ENCODE peak calls at places on chromosomes 13 and 19, in nine cellular contexts. I is NCI-H2171; R is GM12865; K is T-cell; J is activated CD8-positive, alpha-beta T cell treated with anti-CD3 and anti-CD28 coated beads, Interleukin-2, amount 10 ng/mL, durations not matched to agents 7 days and 5 days; U is WTC11; S is mammary epithelial cell; P is left lung; Q is substantia nigra. E is an unnamed sample.

GRCh38 chr19:11387154-11388034 is 3.3 kb upstream of the EPOR start:
- DNase-seq in I (no peak), R (no peak), K (no peak), J (no peak), U (no peak), S (no peak), P (no peak), Q (no peak), E (no peak)

GRCh38 chr13:26716984-26717383 is 43.6 kb downstream of the GPR12 start:
- DNase-seq in I (no peak), R (no peak), K (no peak), J (no peak), U (no peak), S (no peak), P (no peak), Q (no peak), E (no peak)

GRCh38 chr13:50616101-50616500 is 227.4 kb downstream of the DLEU7 start:
- DNase-seq in I (no peak), R (no peak), K (no peak), J (no peak), U (no peak), S (peak), P (no peak), Q (no peak), E (no peak)

GRCh38 chr13:32211788-32212187 is 103.4 kb downstream of the ZAR1L start:
- DNase-seq in I (no peak), R (no peak), K (no peak), J (no peak), U (no peak), S (no peak), P (no peak), Q (no peak), E (peak)

GRCh38 chr13:48161530-48162179 is 66.8 kb upstream of the MED4 start:
- DNase-seq in I (no peak), R (no peak), K (peak), J (no peak), U (no peak), S (no peak), P (peak), Q (peak), E (no peak)

GRCh38 chr13:84126671-84127171 is 244.4 kb upstream of the SLITRK1 start:
- DNase-seq in I (peak), R (peak), K (peak), J (no peak), U (no peak), S (no peak), P (peak), Q (no peak), E (no peak)

GRCh38 chr13:73767747-73768315 is 366.4 kb downstream of the KLF12 start:
- DNase-seq in I (no peak), R (peak), K (peak), J (peak), U (peak), S (no peak), P (no peak), Q (no peak), E (no peak)

GRCh38 chr13:32961724-32962123 is 54.5 kb upstream of the KL start:
- DNase-seq in I (no peak), R (no peak), K (no peak), J (no peak), U (no peak), S (no peak), P (no peak), Q (no peak), E (no peak)

GRCh38 chr13:101623469-101624209 is 171.2 kb downstream of the ITGBL1 start:
- DNase-seq in I (no peak), R (no peak), K (no peak), J (no peak), U (no peak), S (no peak), P (no peak), Q (no peak), E (no peak)

GRCh38 chr13:94674609-94675348 is 37.6 kb downstream of the SOX21 start:
- DNase-seq in I (peak), R (peak), K (peak), J (peak), U (peak), S (peak), P (no peak), Q (peak), E (peak)

GRCh38 chr13:49683489-49683888 is 7.8 kb downstream of the EBPL start:
- DNase-seq in I (no peak), R (peak), K (no peak), J (no peak), U (no peak), S (no peak), P (no peak), Q (no peak), E (no peak)

GRCh38 chr19:8526345-8527062 is 12.5 kb upstream of the ZNF414 start:
- DNase-seq in I (peak), R (peak), K (no peak), J (no peak), U (peak), S (peak), P (peak), Q (peak), E (peak)

GRCh38 chr19:56423985-56424353 is 19.8 kb downstream of the ZNF583 start:
- DNase-seq in I (no peak), R (no peak), K (no peak), J (no peak), U (no peak), S (no peak), P (no peak), Q (no peak), E (no peak)

GRCh38 chr19:57820599-57820998 is 5.9 kb upstream of the ZNF552 start:
- DNase-seq in I (no peak), R (no peak), K (no peak), J (no peak), U (no peak), S (no peak), P (no peak), Q (no peak), E (no peak)

GRCh38 chr19:7736148-7736547 is 4.2 kb upstream of the CLEC4G start:
- DNase-seq in I (no peak), R (no peak), K (no peak), J (no peak), U (no peak), S (no peak), P (no peak), Q (no peak), E (no peak)

GRCh38 chr13:39311619-39312018 is 273.4 kb downstream of the NHLRC3 start:
- DNase-seq in I (no peak), R (no peak), K (no peak), J (no peak), U (no peak), S (no peak), P (no peak), Q (no peak), E (no peak)

GRCh38 chr13:114054269-114054668 is 78.2 kb downstream of the RASA3 start:
- DNase-seq in I (no peak), R (no peak), K (no peak), J (no peak), U (peak), S (no peak), P (peak), Q (no peak), E (no peak)

GRCh38 chr13:23626730-23627129 is 56.5 kb downstream of the TNFRSF19 start:
- DNase-seq in I (no peak), R (no peak), K (no peak), J (no peak), U (no peak), S (no peak), P (no peak), Q (no peak), E (no peak)

GRCh38 chr13:73936001-73936400 is 198.2 kb downstream of the KLF12 start:
- DNase-seq in I (no peak), R (no peak), K (no peak), J (no peak), U (no peak), S (no peak), P (no peak), Q (no peak), E (no peak)

GRCh38 chr13:42001580-42001979 is 40.7 kb upstream of the VWA8 start:
- DNase-seq in I (no peak), R (no peak), K (no peak), J (no peak), U (peak), S (peak), P (no peak), Q (no peak), E (peak)

GRCh38 chr19:48552406-48553322 is 692 bp downstream of the SULT2B1 start:
- DNase-seq in I (no peak), R (no peak), K (no peak), J (no peak), U (no peak), S (peak), P (no peak), Q (no peak), E (no peak)

GRCh38 chr19:31066385-31066784 is 282.9 kb downstream of the TSHZ3 start:
- DNase-seq in I (no peak), R (no peak), K (no peak), J (no peak), U (no peak), S (peak), P (no peak), Q (no peak), E (peak)

GRCh38 chr19:11745871-11746270 is 7.1 kb upstream of the ZNF823 start:
- DNase-seq in I (no peak), R (no peak), K (no peak), J (no peak), U (no peak), S (no peak), P (no peak), Q (no peak), E (no peak)

GRCh38 chr19:2867025-2867991 is at the start of gene ZNF556:
- DNase-seq in I (no peak), R (peak), K (no peak), J (no peak), U (no peak), S (no peak), P (no peak), Q (no peak), E (no peak)

GRCh38 chr19:45187421-45188100 is 9.0 kb downstream of the BLOC1S3 start:
- DNase-seq in I (peak), R (peak), K (no peak), J (peak), U (peak), S (no peak), P (no peak), Q (no peak), E (no peak)

GRCh38 chr19:45876411-45877197 is 9.3 kb downstream of the IRF2BP1 start:
- DNase-seq in I (no peak), R (no peak), K (no peak), J (no peak), U (peak), S (no peak), P (peak), Q (no peak), E (peak)

GRCh38 chr19:32874605-32875004 is 5.0 kb upstream of the SLC7A9 start:
- DNase-seq in I (no peak), R (no peak), K (no peak), J (no peak), U (no peak), S (no peak), P (no peak), Q (no peak), E (peak)

GRCh38 chr19:45657520-45658163 is 10.4 kb upstream of the GIPR start:
- DNase-seq in I (no peak), R (no peak), K (no peak), J (no peak), U (no peak), S (no peak), P (no peak), Q (no peak), E (no peak)

GRCh38 chr13:94233401-94233800 is 246.1 kb downstream of the DCT start:
- DNase-seq in I (no peak), R (no peak), K (no peak), J (no peak), U (no peak), S (peak), P (no peak), Q (peak), E (no peak)

GRCh38 chr13:50732712-50733111 is 110.8 kb downstream of the DLEU7 start:
- DNase-seq in I (no peak), R (no peak), K (no peak), J (no peak), U (no peak), S (peak), P (no peak), Q (no peak), E (no peak)

GRCh38 chr19:46903458-46903857 is 42.7 kb downstream of the ARHGAP35 start:
- DNase-seq in I (no peak), R (no peak), K (no peak), J (no peak), U (no peak), S (no peak), P (no peak), Q (no peak), E (no peak)

GRCh38 chr13:90103099-90103784 is 1244.2 kb upstream of the MIR17HG start:
- DNase-seq in I (no peak), R (no peak), K (no peak), J (no peak), U (no peak), S (no peak), P (peak), Q (no peak), E (no peak)

GRCh38 chr13:113647351-113648217 is 10.4 kb downstream of the ATP4B start:
- DNase-seq in I (peak), R (no peak), K (no peak), J (no peak), U (peak), S (peak), P (peak), Q (peak), E (peak)